ENCODE peak calls at places on chromosomes 7 and 10, in ten cellular contexts. One of them, this sample, is unnamed.

GRCh38 chr10:58293989-58294388 is 25.0 kb downstream of the CISD1 start:
- DNase-seq in naive thymus-derived CD8-positive, alpha-beta T cell: no peak
- DNase-seq in HCT116: no peak
- DNase-seq in stimulated activated CD8-positive, alpha-beta memory T cell treated with anti-CD3 and anti-CD28 coated beads, Interleukin-12 subunit alpha, Interleukin-12 subunit beta, amount 100 ng/mL, for 1 hour: no peak
- DNase-seq in activated CD4-positive, alpha-beta T cell treated with anti-CD3 and anti-CD28 coated beads, Interleukin-2, amount 10 ng/mL, durations not matched to agents 7 days and 5 days: no peak
- DNase-seq in WERI-Rb-1: no peak
- DNase-seq in SK-MEL-5: no peak
- DNase-seq in stomach: no peak
- DNase-seq in HL-60: no peak
- DNase-seq in SIG-M5: no peak
- DNase-seq in this sample: no peak

GRCh38 chr7:134788191-134788590 is 8.8 kb downstream of the CALD1 start:
- DNase-seq in WERI-Rb-1: no peak
- DNase-seq in activated CD4-positive, alpha-beta T cell treated with anti-CD3 and anti-CD28 coated beads, Interleukin-2, amount 10 ng/mL, durations not matched to agents 7 days and 5 days: no peak
- DNase-seq in HCT116: no peak
- DNase-seq in SK-MEL-5: no peak
- DNase-seq in SIG-M5: no peak
- DNase-seq in HL-60: no peak
- DNase-seq in naive thymus-derived CD8-positive, alpha-beta T cell: no peak
- DNase-seq in stomach: no peak
- DNase-seq in stimulated activated CD8-positive, alpha-beta memory T cell treated with anti-CD3 and anti-CD28 coated beads, Interleukin-12 subunit alpha, Interleukin-12 subunit beta, amount 100 ng/mL, for 1 hour: no peak
- DNase-seq in this sample: no peak

GRCh38 chr10:48444266-48444665 is 137.8 kb downstream of the MAPK8 start:
- DNase-seq in SIG-M5: no peak
- DNase-seq in stimulated activated CD8-positive, alpha-beta memory T cell treated with anti-CD3 and anti-CD28 coated beads, Interleukin-12 subunit alpha, Interleukin-12 subunit beta, amount 100 ng/mL, for 1 hour: no peak
- DNase-seq in activated CD4-positive, alpha-beta T cell treated with anti-CD3 and anti-CD28 coated beads, Interleukin-2, amount 10 ng/mL, durations not matched to agents 7 days and 5 days: no peak
- DNase-seq in WERI-Rb-1: peak
- DNase-seq in stomach: peak
- DNase-seq in SK-MEL-5: peak
- DNase-seq in HCT116: peak
- DNase-seq in HL-60: no peak
- DNase-seq in naive thymus-derived CD8-positive, alpha-beta T cell: no peak
- DNase-seq in this sample: peak

GRCh38 chr7:19133891-19134290 is 11.3 kb downstream of the FERD3L start:
- DNase-seq in HCT116: no peak
- DNase-seq in HL-60: no peak
- DNase-seq in SIG-M5: no peak
- DNase-seq in SK-MEL-5: no peak
- DNase-seq in activated CD4-positive, alpha-beta T cell treated with anti-CD3 and anti-CD28 coated beads, Interleukin-2, amount 10 ng/mL, durations not matched to agents 7 days and 5 days: no peak
- DNase-seq in naive thymus-derived CD8-positive, alpha-beta T cell: no peak
- DNase-seq in WERI-Rb-1: no peak
- DNase-seq in stomach: no peak
- DNase-seq in stimulated activated CD8-positive, alpha-beta memory T cell treated with anti-CD3 and anti-CD28 coated beads, Interleukin-12 subunit alpha, Interleukin-12 subunit beta, amount 100 ng/mL, for 1 hour: no peak
- DNase-seq in this sample: no peak

GRCh38 chr10:921471-922414 is 9.8 kb downstream of the LARP4B start:
- DNase-seq in SIG-M5: no peak
- DNase-seq in SK-MEL-5: no peak
- DNase-seq in WERI-Rb-1: no peak
- DNase-seq in activated CD4-positive, alpha-beta T cell treated with anti-CD3 and anti-CD28 coated beads, Interleukin-2, amount 10 ng/mL, durations not matched to agents 7 days and 5 days: no peak
- DNase-seq in HL-60: no peak
- DNase-seq in HCT116: no peak
- DNase-seq in stomach: no peak
- DNase-seq in stimulated activated CD8-positive, alpha-beta memory T cell treated with anti-CD3 and anti-CD28 coated beads, Interleukin-12 subunit alpha, Interleukin-12 subunit beta, amount 100 ng/mL, for 1 hour: no peak
- DNase-seq in naive thymus-derived CD8-positive, alpha-beta T cell: no peak
- DNase-seq in this sample: peak

GRCh38 chr10:29392376-29393021 is 103.6 kb downstream of the LYZL1 start:
- DNase-seq in WERI-Rb-1: peak
- DNase-seq in naive thymus-derived CD8-positive, alpha-beta T cell: peak
- DNase-seq in HL-60: no peak
- DNase-seq in stomach: peak
- DNase-seq in SIG-M5: no peak
- DNase-seq in HCT116: no peak
- DNase-seq in stimulated activated CD8-positive, alpha-beta memory T cell treated with anti-CD3 and anti-CD28 coated beads, Interleukin-12 subunit alpha, Interleukin-12 subunit beta, amount 100 ng/mL, for 1 hour: no peak
- DNase-seq in SK-MEL-5: peak
- DNase-seq in activated CD4-positive, alpha-beta T cell treated with anti-CD3 and anti-CD28 coated beads, Interleukin-2, amount 10 ng/mL, durations not matched to agents 7 days and 5 days: peak
- DNase-seq in this sample: peak

GRCh38 chr7:46939558-46939957 is 642.4 kb downstream of the TNS3 start:
- DNase-seq in naive thymus-derived CD8-positive, alpha-beta T cell: no peak
- DNase-seq in stimulated activated CD8-positive, alpha-beta memory T cell treated with anti-CD3 and anti-CD28 coated beads, Interleukin-12 subunit alpha, Interleukin-12 subunit beta, amount 100 ng/mL, for 1 hour: no peak
- DNase-seq in SK-MEL-5: no peak
- DNase-seq in HL-60: peak
- DNase-seq in SIG-M5: no peak
- DNase-seq in WERI-Rb-1: no peak
- DNase-seq in activated CD4-positive, alpha-beta T cell treated with anti-CD3 and anti-CD28 coated beads, Interleukin-2, amount 10 ng/mL, durations not matched to agents 7 days and 5 days: no peak
- DNase-seq in HCT116: no peak
- DNase-seq in stomach: no peak
- DNase-seq in this sample: no peak

GRCh38 chr10:116444527-116445142 is 17.0 kb downstream of the PNLIPRP3 start:
- DNase-seq in HCT116: peak
- DNase-seq in WERI-Rb-1: peak
- DNase-seq in SK-MEL-5: peak
- DNase-seq in activated CD4-positive, alpha-beta T cell treated with anti-CD3 and anti-CD28 coated beads, Interleukin-2, amount 10 ng/mL, durations not matched to agents 7 days and 5 days: peak
- DNase-seq in HL-60: peak
- DNase-seq in stimulated activated CD8-positive, alpha-beta memory T cell treated with anti-CD3 and anti-CD28 coated beads, Interleukin-12 subunit alpha, Interleukin-12 subunit beta, amount 100 ng/mL, for 1 hour: no peak
- DNase-seq in naive thymus-derived CD8-positive, alpha-beta T cell: no peak
- DNase-seq in stomach: no peak
- DNase-seq in SIG-M5: no peak
- DNase-seq in this sample: peak

GRCh38 chr10:116265686-116266085 is 7.3 kb downstream of the GFRA1 start:
- DNase-seq in HCT116: no peak
- DNase-seq in SIG-M5: no peak
- DNase-seq in stomach: no peak
- DNase-seq in activated CD4-positive, alpha-beta T cell treated with anti-CD3 and anti-CD28 coated beads, Interleukin-2, amount 10 ng/mL, durations not matched to agents 7 days and 5 days: no peak
- DNase-seq in WERI-Rb-1: no peak
- DNase-seq in SK-MEL-5: no peak
- DNase-seq in stimulated activated CD8-positive, alpha-beta memory T cell treated with anti-CD3 and anti-CD28 coated beads, Interleukin-12 subunit alpha, Interleukin-12 subunit beta, amount 100 ng/mL, for 1 hour: no peak
- DNase-seq in naive thymus-derived CD8-positive, alpha-beta T cell: no peak
- DNase-seq in HL-60: no peak
- DNase-seq in this sample: no peak

GRCh38 chr7:18497800-18498199 is 2.3 kb downstream of the HDAC9 start:
- DNase-seq in stimulated activated CD8-positive, alpha-beta memory T cell treated with anti-CD3 and anti-CD28 coated beads, Interleukin-12 subunit alpha, Interleukin-12 subunit beta, amount 100 ng/mL, for 1 hour: no peak
- DNase-seq in SIG-M5: no peak
- DNase-seq in SK-MEL-5: no peak
- DNase-seq in WERI-Rb-1: no peak
- DNase-seq in stomach: no peak
- DNase-seq in activated CD4-positive, alpha-beta T cell treated with anti-CD3 and anti-CD28 coated beads, Interleukin-2, amount 10 ng/mL, durations not matched to agents 7 days and 5 days: no peak
- DNase-seq in HL-60: no peak
- DNase-seq in naive thymus-derived CD8-positive, alpha-beta T cell: no peak
- DNase-seq in HCT116: no peak
- DNase-seq in this sample: no peak

GRCh38 chr10:68553138-68553537 is 7.0 kb upstream of the TET1 start:
- DNase-seq in WERI-Rb-1: no peak
- DNase-seq in naive thymus-derived CD8-positive, alpha-beta T cell: no peak
- DNase-seq in SK-MEL-5: no peak
- DNase-seq in stimulated activated CD8-positive, alpha-beta memory T cell treated with anti-CD3 and anti-CD28 coated beads, Interleukin-12 subunit alpha, Interleukin-12 subunit beta, amount 100 ng/mL, for 1 hour: no peak
- DNase-seq in stomach: no peak
- DNase-seq in SIG-M5: no peak
- DNase-seq in activated CD4-positive, alpha-beta T cell treated with anti-CD3 and anti-CD28 coated beads, Interleukin-2, amount 10 ng/mL, durations not matched to agents 7 days and 5 days: no peak
- DNase-seq in HL-60: no peak
- DNase-seq in HCT116: no peak
- DNase-seq in this sample: no peak

GRCh38 chr10:124526621-124527267 is 65.1 kb downstream of the LHPP start:
- DNase-seq in activated CD4-positive, alpha-beta T cell treated with anti-CD3 and anti-CD28 coated beads, Interleukin-2, amount 10 ng/mL, durations not matched to agents 7 days and 5 days: no peak
- DNase-seq in SIG-M5: no peak
- DNase-seq in WERI-Rb-1: no peak
- DNase-seq in SK-MEL-5: no peak
- DNase-seq in stomach: no peak
- DNase-seq in HL-60: no peak
- DNase-seq in HCT116: no peak
- DNase-seq in stimulated activated CD8-positive, alpha-beta memory T cell treated with anti-CD3 and anti-CD28 coated beads, Interleukin-12 subunit alpha, Interleukin-12 subunit beta, amount 100 ng/mL, for 1 hour: no peak
- DNase-seq in naive thymus-derived CD8-positive, alpha-beta T cell: no peak
- DNase-seq in this sample: no peak

GRCh38 chr7:72754312-72754711 is 73.7 kb downstream of the TYW1B start:
- DNase-seq in HCT116: no peak
- DNase-seq in stomach: no peak
- DNase-seq in HL-60: no peak
- DNase-seq in WERI-Rb-1: no peak
- DNase-seq in stimulated activated CD8-positive, alpha-beta memory T cell treated with anti-CD3 and anti-CD28 coated beads, Interleukin-12 subunit alpha, Interleukin-12 subunit beta, amount 100 ng/mL, for 1 hour: no peak
- DNase-seq in activated CD4-positive, alpha-beta T cell treated with anti-CD3 and anti-CD28 coated beads, Interleukin-2, amount 10 ng/mL, durations not matched to agents 7 days and 5 days: no peak
- DNase-seq in SK-MEL-5: no peak
- DNase-seq in SIG-M5: no peak
- DNase-seq in naive thymus-derived CD8-positive, alpha-beta T cell: no peak
- DNase-seq in this sample: no peak

GRCh38 chr7:131552053-131552452 is 4.4 kb downstream of the PODXL start:
- DNase-seq in WERI-Rb-1: no peak
- DNase-seq in SK-MEL-5: no peak
- DNase-seq in stomach: no peak
- DNase-seq in stimulated activated CD8-positive, alpha-beta memory T cell treated with anti-CD3 and anti-CD28 coated beads, Interleukin-12 subunit alpha, Interleukin-12 subunit beta, amount 100 ng/mL, for 1 hour: no peak
- DNase-seq in HCT116: no peak
- DNase-seq in SIG-M5: no peak
- DNase-seq in activated CD4-positive, alpha-beta T cell treated with anti-CD3 and anti-CD28 coated beads, Interleukin-2, amount 10 ng/mL, durations not matched to agents 7 days and 5 days: no peak
- DNase-seq in HL-60: no peak
- DNase-seq in naive thymus-derived CD8-positive, alpha-beta T cell: no peak
- DNase-seq in this sample: no peak

GRCh38 chr7:128052404-128052803 is 21.2 kb upstream of the LRRC4 start:
- DNase-seq in activated CD4-positive, alpha-beta T cell treated with anti-CD3 and anti-CD28 coated beads, Interleukin-2, amount 10 ng/mL, durations not matched to agents 7 days and 5 days: no peak
- DNase-seq in HL-60: no peak
- DNase-seq in HCT116: no peak
- DNase-seq in WERI-Rb-1: no peak
- DNase-seq in SIG-M5: no peak
- DNase-seq in naive thymus-derived CD8-positive, alpha-beta T cell: no peak
- DNase-seq in SK-MEL-5: no peak
- DNase-seq in stimulated activated CD8-positive, alpha-beta memory T cell treated with anti-CD3 and anti-CD28 coated beads, Interleukin-12 subunit alpha, Interleukin-12 subunit beta, amount 100 ng/mL, for 1 hour: no peak
- DNase-seq in stomach: no peak
- DNase-seq in this sample: no peak

GRCh38 chr7:141598408-141598807 is 47.2 kb downstream of the AGK start:
- DNase-seq in stomach: no peak
- DNase-seq in activated CD4-positive, alpha-beta T cell treated with anti-CD3 and anti-CD28 coated beads, Interleukin-2, amount 10 ng/mL, durations not matched to agents 7 days and 5 days: no peak
- DNase-seq in HL-60: no peak
- DNase-seq in HCT116: no peak
- DNase-seq in WERI-Rb-1: no peak
- DNase-seq in SIG-M5: no peak
- DNase-seq in stimulated activated CD8-positive, alpha-beta memory T cell treated with anti-CD3 and anti-CD28 coated beads, Interleukin-12 subunit alpha, Interleukin-12 subunit beta, amount 100 ng/mL, for 1 hour: no peak
- DNase-seq in SK-MEL-5: no peak
- DNase-seq in naive thymus-derived CD8-positive, alpha-beta T cell: no peak
- DNase-seq in this sample: no peak

GRCh38 chr7:149856-150636 is 42.3 kb upstream of the FAM20C start:
- DNase-seq in SK-MEL-5: no peak
- DNase-seq in HL-60: peak
- DNase-seq in HCT116: no peak
- DNase-seq in naive thymus-derived CD8-positive, alpha-beta T cell: no peak
- DNase-seq in activated CD4-positive, alpha-beta T cell treated with anti-CD3 and anti-CD28 coated beads, Interleukin-2, amount 10 ng/mL, durations not matched to agents 7 days and 5 days: peak
- DNase-seq in stimulated activated CD8-positive, alpha-beta memory T cell treated with anti-CD3 and anti-CD28 coated beads, Interleukin-12 subunit alpha, Interleukin-12 subunit beta, amount 100 ng/mL, for 1 hour: peak
- DNase-seq in stomach: peak
- DNase-seq in WERI-Rb-1: no peak
- DNase-seq in SIG-M5: no peak
- DNase-seq in this sample: no peak

GRCh38 chr10:13961096-13961495 is 369.6 kb downstream of the FRMD4A start:
- DNase-seq in HCT116: no peak
- DNase-seq in HL-60: no peak
- DNase-seq in activated CD4-positive, alpha-beta T cell treated with anti-CD3 and anti-CD28 coated beads, Interleukin-2, amount 10 ng/mL, durations not matched to agents 7 days and 5 days: no peak
- DNase-seq in stomach: no peak
- DNase-seq in WERI-Rb-1: no peak
- DNase-seq in SIG-M5: no peak
- DNase-seq in stimulated activated CD8-positive, alpha-beta memory T cell treated with anti-CD3 and anti-CD28 coated beads, Interleukin-12 subunit alpha, Interleukin-12 subunit beta, amount 100 ng/mL, for 1 hour: no peak
- DNase-seq in naive thymus-derived CD8-positive, alpha-beta T cell: no peak
- DNase-seq in SK-MEL-5: no peak
- DNase-seq in this sample: peak

GRCh38 chr7:48813472-48813871 is 110.9 kb upstream of the CDC14C start:
- DNase-seq in stomach: no peak
- DNase-seq in stimulated activated CD8-positive, alpha-beta memory T cell treated with anti-CD3 and anti-CD28 coated beads, Interleukin-12 subunit alpha, Interleukin-12 subunit beta, amount 100 ng/mL, for 1 hour: no peak
- DNase-seq in SIG-M5: no peak
- DNase-seq in HL-60: no peak
- DNase-seq in HCT116: no peak
- DNase-seq in WERI-Rb-1: no peak
- DNase-seq in naive thymus-derived CD8-positive, alpha-beta T cell: no peak
- DNase-seq in SK-MEL-5: no peak
- DNase-seq in activated CD4-positive, alpha-beta T cell treated with anti-CD3 and anti-CD28 coated beads, Interleukin-2, amount 10 ng/mL, durations not matched to agents 7 days and 5 days: no peak
- DNase-seq in this sample: no peak

GRCh38 chr7:4805979-4806290 is 30.5 kb downstream of the AP5Z1 start:
- DNase-seq in WERI-Rb-1: no peak
- DNase-seq in naive thymus-derived CD8-positive, alpha-beta T cell: no peak
- DNase-seq in activated CD4-positive, alpha-beta T cell treated with anti-CD3 and anti-CD28 coated beads, Interleukin-2, amount 10 ng/mL, durations not matched to agents 7 days and 5 days: no peak
- DNase-seq in SK-MEL-5: no peak
- DNase-seq in SIG-M5: no peak
- DNase-seq in HL-60: no peak
- DNase-seq in HCT116: no peak
- DNase-seq in stimulated activated CD8-positive, alpha-beta memory T cell treated with anti-CD3 and anti-CD28 coated beads, Interleukin-12 subunit alpha, Interleukin-12 subunit beta, amount 100 ng/mL, for 1 hour: no peak
- DNase-seq in stomach: no peak
- DNase-seq in this sample: no peak

GRCh38 chr7:2639994-2640830 is 8.4 kb downstream of the TTYH3 start:
- DNase-seq in activated CD4-positive, alpha-beta T cell treated with anti-CD3 and anti-CD28 coated beads, Interleukin-2, amount 10 ng/mL, durations not matched to agents 7 days and 5 days: no peak
- DNase-seq in WERI-Rb-1: no peak
- DNase-seq in naive thymus-derived CD8-positive, alpha-beta T cell: no peak
- DNase-seq in HCT116: no peak
- DNase-seq in HL-60: no peak
- DNase-seq in stomach: peak
- DNase-seq in stimulated activated CD8-positive, alpha-beta memory T cell treated with anti-CD3 and anti-CD28 coated beads, Interleukin-12 subunit alpha, Interleukin-12 subunit beta, amount 100 ng/mL, for 1 hour: no peak
- DNase-seq in SIG-M5: no peak
- DNase-seq in SK-MEL-5: peak
- DNase-seq in this sample: no peak

GRCh38 chr10:224571-224970 is 89.3 kb downstream of the ZMYND11 start:
- DNase-seq in stomach: no peak
- DNase-seq in SK-MEL-5: no peak
- DNase-seq in SIG-M5: no peak
- DNase-seq in stimulated activated CD8-positive, alpha-beta memory T cell treated with anti-CD3 and anti-CD28 coated beads, Interleukin-12 subunit alpha, Interleukin-12 subunit beta, amount 100 ng/mL, for 1 hour: no peak
- DNase-seq in HL-60: no peak
- DNase-seq in HCT116: no peak
- DNase-seq in activated CD4-positive, alpha-beta T cell treated with anti-CD3 and anti-CD28 coated beads, Interleukin-2, amount 10 ng/mL, durations not matched to agents 7 days and 5 days: no peak
- DNase-seq in WERI-Rb-1: no peak
- DNase-seq in naive thymus-derived CD8-positive, alpha-beta T cell: no peak
- DNase-seq in this sample: no peak

GRCh38 chr7:94374231-94374630 is 20.5 kb upstream of the COL1A2 start:
- DNase-seq in HCT116: no peak
- DNase-seq in HL-60: no peak
- DNase-seq in activated CD4-positive, alpha-beta T cell treated with anti-CD3 and anti-CD28 coated beads, Interleukin-2, amount 10 ng/mL, durations not matched to agents 7 days and 5 days: no peak
- DNase-seq in WERI-Rb-1: peak
- DNase-seq in stimulated activated CD8-positive, alpha-beta memory T cell treated with anti-CD3 and anti-CD28 coated beads, Interleukin-12 subunit alpha, Interleukin-12 subunit beta, amount 100 ng/mL, for 1 hour: no peak
- DNase-seq in SK-MEL-5: peak
- DNase-seq in stomach: peak
- DNase-seq in naive thymus-derived CD8-positive, alpha-beta T cell: no peak
- DNase-seq in SIG-M5: no peak
- DNase-seq in this sample: peak

GRCh38 chr7:54242776-54243175 is 299.4 kb upstream of the VSTM2A start:
- DNase-seq in activated CD4-positive, alpha-beta T cell treated with anti-CD3 and anti-CD28 coated beads, Interleukin-2, amount 10 ng/mL, durations not matched to agents 7 days and 5 days: no peak
- DNase-seq in stomach: no peak
- DNase-seq in WERI-Rb-1: no peak
- DNase-seq in naive thymus-derived CD8-positive, alpha-beta T cell: no peak
- DNase-seq in HCT116: no peak
- DNase-seq in SIG-M5: no peak
- DNase-seq in stimulated activated CD8-positive, alpha-beta memory T cell treated with anti-CD3 and anti-CD28 coated beads, Interleukin-12 subunit alpha, Interleukin-12 subunit beta, amount 100 ng/mL, for 1 hour: no peak
- DNase-seq in HL-60: no peak
- DNase-seq in SK-MEL-5: no peak
- DNase-seq in this sample: no peak

GRCh38 chr10:31697271-31698168 is 231.1 kb downstream of the ARHGAP12 start:
- DNase-seq in stimulated activated CD8-positive, alpha-beta memory T cell treated with anti-CD3 and anti-CD28 coated beads, Interleukin-12 subunit alpha, Interleukin-12 subunit beta, amount 100 ng/mL, for 1 hour: no peak
- DNase-seq in activated CD4-positive, alpha-beta T cell treated with anti-CD3 and anti-CD28 coated beads, Interleukin-2, amount 10 ng/mL, durations not matched to agents 7 days and 5 days: no peak
- DNase-seq in stomach: peak
- DNase-seq in SK-MEL-5: no peak
- DNase-seq in SIG-M5: no peak
- DNase-seq in naive thymus-derived CD8-positive, alpha-beta T cell: no peak
- DNase-seq in HL-60: no peak
- DNase-seq in WERI-Rb-1: no peak
- DNase-seq in HCT116: no peak
- DNase-seq in this sample: peak

GRCh38 chr10:22503315-22504090 is 158.2 kb downstream of the SPAG6 start:
- DNase-seq in stimulated activated CD8-positive, alpha-beta memory T cell treated with anti-CD3 and anti-CD28 coated beads, Interleukin-12 subunit alpha, Interleukin-12 subunit beta, amount 100 ng/mL, for 1 hour: no peak
- DNase-seq in naive thymus-derived CD8-positive, alpha-beta T cell: no peak
- DNase-seq in stomach: no peak
- DNase-seq in WERI-Rb-1: no peak
- DNase-seq in activated CD4-positive, alpha-beta T cell treated with anti-CD3 and anti-CD28 coated beads, Interleukin-2, amount 10 ng/mL, durations not matched to agents 7 days and 5 days: no peak
- DNase-seq in SIG-M5: no peak
- DNase-seq in SK-MEL-5: peak
- DNase-seq in HL-60: no peak
- DNase-seq in HCT116: no peak
- DNase-seq in this sample: peak

GRCh38 chr7:26865094-26865388 is 651 bp upstream of the SKAP2 start:
- DNase-seq in SIG-M5: no peak
- DNase-seq in WERI-Rb-1: no peak
- DNase-seq in naive thymus-derived CD8-positive, alpha-beta T cell: no peak
- DNase-seq in activated CD4-positive, alpha-beta T cell treated with anti-CD3 and anti-CD28 coated beads, Interleukin-2, amount 10 ng/mL, durations not matched to agents 7 days and 5 days: no peak
- DNase-seq in HCT116: no peak
- DNase-seq in stomach: peak
- DNase-seq in HL-60: peak
- DNase-seq in SK-MEL-5: no peak
- DNase-seq in stimulated activated CD8-positive, alpha-beta memory T cell treated with anti-CD3 and anti-CD28 coated beads, Interleukin-12 subunit alpha, Interleukin-12 subunit beta, amount 100 ng/mL, for 1 hour: no peak
- DNase-seq in this sample: no peak

GRCh38 chr7:124662937-124663336 is 102.7 kb downstream of the GPR37 start:
- DNase-seq in stimulated activated CD8-positive, alpha-beta memory T cell treated with anti-CD3 and anti-CD28 coated beads, Interleukin-12 subunit alpha, Interleukin-12 subunit beta, amount 100 ng/mL, for 1 hour: no peak
- DNase-seq in activated CD4-positive, alpha-beta T cell treated with anti-CD3 and anti-CD28 coated beads, Interleukin-2, amount 10 ng/mL, durations not matched to agents 7 days and 5 days: no peak
- DNase-seq in HL-60: no peak
- DNase-seq in stomach: no peak
- DNase-seq in naive thymus-derived CD8-positive, alpha-beta T cell: no peak
- DNase-seq in SK-MEL-5: no peak
- DNase-seq in SIG-M5: no peak
- DNase-seq in HCT116: no peak
- DNase-seq in WERI-Rb-1: no peak
- DNase-seq in this sample: no peak